ENCODE peak calls at places on chromosomes 13 and 19, in four cellular contexts. B is CD8-positive, alpha-beta memory T cell; V is left ventricle myocardium inferior; N is brain microvascular endothelial cell. E is an unnamed sample.

GRCh38 chr13:110127986-110128511 is 178.9 kb downstream of the COL4A1 start:
- DNase-seq in B (no peak), N (no peak), V (no peak), E (no peak)

GRCh38 chr13:42860485-42860884 is 79.1 kb downstream of the FAM216B start:
- DNase-seq in N (no peak), B (no peak), V (no peak), E (no peak)

GRCh38 chr19:531753-532571 is at the start of gene CDC34:
- DNase-seq in V (no peak), B (no peak), N (no peak), E (no peak)

GRCh38 chr19:17004386-17004785 is 22.2 kb downstream of the CPAMD8 start:
- DNase-seq in N (no peak), V (no peak), B (no peak), E (no peak)

GRCh38 chr19:37867831-37868230 is 38.6 kb downstream of the WDR87 start:
- DNase-seq in V (no peak), N (peak), B (no peak), E (no peak)

GRCh38 chr19:8208119-8208709 is 956 bp upstream of the CERS4 start:
- DNase-seq in B (no peak), V (peak), N (no peak), E (no peak)

GRCh38 chr19:35369522-35369921 is 1.3 kb upstream of the GPR42 start:
- DNase-seq in B (no peak), N (no peak), V (no peak), E (no peak)

GRCh38 chr13:51614350-51614786 is 30.1 kb downstream of the WDFY2 start:
- DNase-seq in B (peak), N (no peak), V (no peak), E (peak)

GRCh38 chr13:44463759-44464158 is 90.1 kb downstream of the SERP2 start:
- DNase-seq in B (no peak), N (no peak), V (no peak), E (no peak)

GRCh38 chr19:42277821-42278809 is 9.1 kb downstream of the CIC start:
- DNase-seq in N (no peak), V (no peak), B (no peak), E (no peak)

GRCh38 chr13:98966019-98966418 is 11.8 kb downstream of the DOCK9 start:
- DNase-seq in V (no peak), N (no peak), B (no peak), E (peak)

GRCh38 chr13:57666554-57666953 is 35.0 kb downstream of the PCDH17 start:
- DNase-seq in N (no peak), V (no peak), B (no peak), E (no peak)

GRCh38 chr13:72186730-72187422 is 319.9 kb upstream of the DACH1 start:
- DNase-seq in V (no peak), B (no peak), N (no peak), E (no peak)

GRCh38 chr19:48637948-48638830 is 1.0 kb upstream of the DBP start:
- DNase-seq in V (peak), N (peak), B (peak), E (peak)

GRCh38 chr13:39016789-39017188 is 21.1 kb downstream of the PROSER1 start:
- DNase-seq in B (no peak), N (no peak), V (no peak), E (no peak)

GRCh38 chr19:17248011-17248776 is 2.5 kb upstream of the NR2F6 start:
- DNase-seq in V (no peak), B (no peak), N (no peak), E (no peak)

GRCh38 chr19:6610934-6611370 is 20.0 kb upstream of the CD70 start:
- DNase-seq in B (no peak), N (peak), V (no peak), E (no peak)

GRCh38 chr13:29595380-29596063 is at the start of gene SLC7A1:
- DNase-seq in B (peak), V (peak), N (peak), E (peak)

GRCh38 chr19:6769006-6769637 is 1.9 kb upstream of the SH2D3A start:
- DNase-seq in N (no peak), B (no peak), V (no peak), E (no peak)

GRCh38 chr13:64088491-64088890 is 2672.8 kb upstream of the PCDH20 start:
- DNase-seq in B (no peak), V (no peak), N (no peak), E (no peak)

GRCh38 chr19:55229789-55230182 is 1.2 kb upstream of the TMEM86B start:
- DNase-seq in V (no peak), B (no peak), N (no peak), E (no peak)

GRCh38 chr19:55230329-55230728 is 1.8 kb upstream of the TMEM86B start:
- DNase-seq in N (no peak), B (no peak), V (no peak), E (no peak)

GRCh38 chr19:55228403-55229031 is at the start of gene TMEM86B:
- DNase-seq in V (no peak), N (no peak), B (no peak), E (no peak)

GRCh38 chr19:55228015-55228391 is 560 bp downstream of the TMEM86B start:
- DNase-seq in V (peak), B (no peak), N (no peak), E (no peak)

DNA sequence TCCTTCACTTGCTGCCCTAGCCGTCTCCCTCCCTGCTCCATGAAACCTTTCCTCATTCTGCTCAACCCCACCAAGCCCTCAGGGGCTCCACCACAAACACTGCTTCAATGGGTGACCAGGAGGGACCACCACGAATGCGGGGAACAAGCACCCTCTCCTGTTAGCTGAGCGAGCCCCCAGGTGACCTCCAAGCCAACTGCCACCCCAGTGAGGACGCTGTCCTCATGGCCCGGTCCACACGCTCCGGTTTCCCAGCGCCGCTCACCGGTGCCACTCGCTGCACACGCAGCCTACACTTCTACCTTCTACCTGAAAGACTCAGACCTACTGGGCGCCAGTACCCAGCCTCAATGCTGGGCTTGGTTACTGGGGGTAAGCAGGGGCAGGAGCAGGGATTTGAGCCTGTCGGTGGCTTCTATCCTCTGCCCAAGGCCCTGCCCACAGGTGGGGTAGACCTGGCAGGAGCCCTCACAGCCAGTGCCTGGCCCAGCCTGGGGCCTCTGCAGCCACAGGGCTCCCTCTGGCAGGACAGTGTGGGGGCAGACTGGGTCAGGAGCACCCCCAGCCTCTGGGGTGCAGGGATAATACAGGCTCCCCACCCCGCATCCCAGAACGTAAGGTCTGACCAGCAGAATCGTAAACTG is 704 bp upstream of the TMEM86B start:
- DNase-seq in B (no peak), V (no peak), N (no peak), E (no peak)
- H3K27ac ChIP-seq in B (no peak), V (peak), N (no peak), E (no peak)

GRCh38 chr13:32254916-32255743 is 60.0 kb downstream of the ZAR1L start:
- DNase-seq in N (no peak), V (no peak), B (no peak), E (no peak)
- H3K27ac ChIP-seq in N (no peak), V (peak), B (no peak), E (no peak)

DNA sequence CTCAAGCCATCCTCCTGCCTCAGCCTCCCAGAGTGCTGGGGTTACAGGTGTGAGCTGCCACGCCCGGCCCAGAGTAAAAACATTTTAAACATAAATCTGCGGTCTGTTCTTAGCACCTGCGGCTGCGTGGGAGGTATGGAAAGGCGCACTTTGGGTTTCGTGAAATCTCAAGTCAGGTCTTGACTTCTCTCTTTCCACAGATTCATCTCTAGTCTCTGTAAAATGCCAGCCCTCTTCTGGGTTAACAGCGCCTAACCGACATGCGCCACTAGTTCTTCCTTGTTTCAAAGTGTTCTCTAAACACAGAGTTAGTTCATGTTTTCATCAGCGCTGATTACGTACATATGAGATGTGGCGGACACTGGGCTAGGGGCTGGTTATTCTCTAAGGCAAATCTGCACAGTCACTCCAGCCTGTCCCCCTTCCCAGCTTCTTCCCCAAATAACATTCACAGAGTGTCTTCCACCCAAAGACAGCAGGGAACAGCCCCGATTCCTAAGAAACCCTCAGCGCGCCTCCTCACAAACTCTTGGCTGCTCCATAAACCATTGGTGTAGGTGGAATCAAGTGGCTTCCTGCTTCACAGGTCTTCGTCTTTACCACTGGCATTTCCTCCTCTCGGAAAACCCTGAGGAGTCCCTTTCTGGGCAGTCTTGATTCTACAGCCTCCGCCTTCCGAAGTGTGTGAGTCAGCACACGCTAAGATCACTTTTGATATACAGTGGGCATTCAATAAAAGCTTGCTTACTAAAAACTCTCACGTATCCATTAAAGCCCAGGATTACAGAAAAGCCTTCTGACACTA is 1.4 kb downstream of the PARP4 start:
- DNase-seq in V (no peak), N (peak), B (no peak), E (no peak)
- H3K27ac ChIP-seq in V (peak), N (peak), B (peak), E (no peak)

GRCh38 chr19:44051654-44052402 is at the start of gene ZNF223:
- DNase-seq in B (peak), V (peak), N (peak), E (peak)
- H3K27ac ChIP-seq in B (no peak), V (peak), N (peak), E (peak)

DNA sequence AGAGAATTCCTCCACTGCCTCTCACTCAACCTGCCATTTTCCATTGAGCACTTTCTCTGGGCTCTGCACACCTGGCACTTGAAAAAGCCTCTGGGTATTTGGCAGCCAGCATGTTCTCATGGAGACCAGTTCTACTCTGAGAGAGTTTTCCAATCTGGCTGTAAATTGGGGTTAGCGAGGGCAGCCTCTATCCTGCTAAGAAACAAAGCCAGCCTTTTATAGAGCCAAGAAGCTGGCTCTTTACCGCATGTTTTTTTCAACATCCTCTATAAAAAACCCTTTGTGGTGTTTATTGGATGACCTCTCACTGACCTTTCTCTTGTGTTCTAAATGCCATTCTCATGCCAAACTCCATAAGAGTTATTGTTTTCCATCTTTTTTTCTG is 52.6 kb upstream of the RCBTB2 start:
- DNase-seq in V (no peak), B (no peak), N (peak), E (no peak)
- H3K27ac ChIP-seq in V (peak), B (no peak), N (no peak), E (peak)

DNA sequence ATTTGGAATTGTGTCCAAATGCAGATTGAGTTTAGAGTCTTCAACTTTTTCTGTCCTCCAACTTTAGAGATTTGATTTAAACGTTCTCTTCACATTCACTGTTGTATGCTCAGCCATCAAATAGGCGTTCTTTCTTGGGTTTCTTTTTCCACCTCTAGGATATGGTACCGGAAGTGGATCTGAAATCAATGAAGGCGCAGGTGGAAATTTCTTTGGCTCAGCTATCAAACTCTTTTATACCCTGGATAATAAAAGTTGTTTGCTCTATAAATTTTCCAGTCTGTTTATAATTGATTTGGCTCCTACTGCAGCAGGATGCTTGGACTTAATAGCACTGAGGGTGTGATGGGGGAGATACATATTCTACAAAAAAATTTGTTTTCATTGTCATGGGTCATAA is 1.6 kb downstream of the COG3 start:
- DNase-seq in V (no peak), B (no peak), N (no peak), E (no peak)
- H3K27ac ChIP-seq in V (peak), B (no peak), N (no peak), E (no peak)

E was measured in substantia nigra.